ENCODE peak calls at places on chromosome 17, in six cellular contexts. X is GM04504, J is SHP77, H is coronary artery, P is B cell, U is hepatic stellate cell. R is an unnamed sample.

GRCh38 chr17:43897827-43898226 is 9.5 kb downstream of the MPP2 start:
- DNase-seq in J (no peak), X (no peak), U (no peak), H (no peak), P (no peak), R (no peak)

GRCh38 chr17:41767324-41768042 is 19.0 kb downstream of the JUP start:
- DNase-seq in X (no peak), J (no peak), U (no peak), H (no peak), P (no peak), R (no peak)

GRCh38 chr17:66580601-66581385 is 254.1 kb upstream of the CACNG5 start:
- DNase-seq in J (no peak), H (no peak), U (peak), P (no peak), X (peak), R (peak)

GRCh38 chr17:20184977-20185619 is 175.9 kb downstream of the SPECC1 start:
- DNase-seq in H (no peak), J (no peak), U (no peak), P (no peak), X (no peak), R (no peak)

GRCh38 chr17:56185491-56185890 is 32.2 kb downstream of the ANKFN1 start:
- DNase-seq in U (no peak), X (no peak), J (no peak), P (no peak), H (no peak), R (no peak)

GRCh38 chr17:50080827-50081226 is 14.3 kb upstream of the PDK2 start:
- DNase-seq in U (no peak), P (no peak), J (no peak), H (no peak), X (no peak), R (no peak)

GRCh38 chr17:71511266-71511995 is 609.4 kb upstream of the SOX9 start:
- DNase-seq in X (no peak), J (no peak), U (no peak), H (no peak), P (no peak), R (no peak)

GRCh38 chr17:38453951-38454421 is 25.7 kb downstream of the ARHGAP23 start:
- DNase-seq in J (peak), X (no peak), H (no peak), U (peak), P (no peak), R (peak)

GRCh38 chr17:40553694-40554534 is 11.4 kb downstream of the CCR7 start:
- DNase-seq in J (peak), P (peak), X (no peak), H (peak), U (peak), R (peak)

GRCh38 chr17:57839571-57839923 is 10.3 kb downstream of the MRPS23 start:
- DNase-seq in U (no peak), X (no peak), H (no peak), J (no peak), P (no peak), R (no peak)

GRCh38 chr17:67784364-67785121 is 40.8 kb upstream of the BPTF start:
- DNase-seq in P (no peak), U (no peak), J (no peak), H (no peak), X (no peak), R (no peak)

GRCh38 chr17:57468932-57469775 is 212.8 kb downstream of the MSI2 start:
- DNase-seq in U (no peak), X (no peak), J (peak), H (no peak), P (no peak), R (no peak)

GRCh38 chr17:38853292-38854219 is at the start of gene RPL23:
- DNase-seq in U (peak), H (peak), J (peak), P (peak), X (peak), R (peak)

GRCh38 chr17:75478508-75478907 is 22.1 kb downstream of the TMEM94 start:
- DNase-seq in H (no peak), U (no peak), X (no peak), J (no peak), P (no peak), R (no peak)

GRCh38 chr17:77304746-77305473 is 164.1 kb downstream of the SEC14L1 start:
- DNase-seq in P (no peak), U (no peak), H (no peak), X (no peak), J (peak), R (no peak)

GRCh38 chr17:66040402-66040801 is 151.5 kb downstream of the CEP112 start:
- DNase-seq in U (no peak), H (no peak), J (no peak), P (no peak), X (no peak), R (no peak)

GRCh38 chr17:57889892-57890856 is 40.3 kb upstream of the MRPS23 start:
- DNase-seq in P (no peak), H (peak), X (peak), J (peak), U (peak), R (peak)

GRCh38 chr17:50675190-50675589 is 32.5 kb downstream of the ANKRD40 start:
- DNase-seq in P (no peak), X (no peak), J (no peak), H (no peak), U (no peak), R (no peak)

GRCh38 chr17:19006698-19007097 is 2.1 kb upstream of the FAM83G start:
- DNase-seq in J (no peak), H (no peak), U (no peak), P (no peak), X (no peak), R (no peak)